ENCODE peak calls at places on chromosomes 13 and 19, in four cellular contexts. F, S, V and W are unnamed samples.

GRCh38 chr19:3178973-3179738 is 587 bp downstream of the S1PR4 start:
- DNase-seq in F (no peak), S (no peak), V (no peak), W (no peak)

GRCh38 chr19:40744554-40745401 is 5.5 kb downstream of the ACTMAP start:
- DNase-seq in F (peak; percentile 21), S (no peak), V (no peak), W (peak; percentile 51)

GRCh38 chr13:113814435-113814821 is 49.4 kb downstream of the GAS6 start:
- DNase-seq in F (no peak), S (no peak), V (no peak), W (no peak)

GRCh38 chr13:86684402-86684801 is 885.2 kb upstream of the SLITRK6 start:
- DNase-seq in F (no peak), V (no peak), S (no peak), W (no peak)

GRCh38 chr19:952680-953500 is 27.1 kb downstream of the ARID3A start:
- DNase-seq in S (no peak), F (peak; percentile 95), V (no peak), W (no peak)

GRCh38 chr13:50884270-50884669 is 25.3 kb upstream of the RNASEH2B start:
- DNase-seq in S (no peak), V (no peak), F (no peak), W (no peak)

GRCh38 chr19:24166055-24166454 is 79.1 kb downstream of the ZNF254 start:
- DNase-seq in V (no peak), S (no peak), F (no peak), W (no peak)

GRCh38 chr13:45063261-45063870 is 56.9 kb upstream of the GTF2F2 start:
- DNase-seq in S (no peak), F (no peak), V (no peak), W (no peak)

GRCh38 chr13:18628428-18628827 is 553.2 kb downstream of the TUBA3C start:
- DNase-seq in F (no peak), S (no peak), V (no peak), W (peak; percentile 31)

GRCh38 chr13:28474491-28475134 is 20.3 kb downstream of the FLT1 start:
- DNase-seq in S (no peak), V (no peak), F (no peak), W (no peak)

GRCh38 chr13:34757441-34757840 is 184.6 kb upstream of the NBEA start:
- DNase-seq in S (no peak), F (no peak), V (no peak), W (no peak)

GRCh38 chr13:38804536-38804935 is 117.7 kb downstream of the FREM2 start:
- DNase-seq in V (no peak), S (no peak), F (no peak), W (no peak)

GRCh38 chr13:36875955-36876354 is 44.1 kb downstream of the SMAD9 start:
- DNase-seq in S (no peak), V (no peak), F (no peak), W (peak; percentile 41)

GRCh38 chr13:68715651-68716050 is 1392.0 kb upstream of the ATXN8OS start:
- DNase-seq in F (no peak), S (no peak), V (no peak), W (peak; percentile 2)

GRCh38 chr13:113238542-113238941 is 29.1 kb downstream of the CUL4A start:
- DNase-seq in S (no peak), V (no peak), F (no peak), W (no peak)

GRCh38 chr19:50861496-50862286 is 7.0 kb downstream of the KLK3 start:
- DNase-seq in V (no peak), F (no peak), S (no peak), W (no peak)

DNA sequence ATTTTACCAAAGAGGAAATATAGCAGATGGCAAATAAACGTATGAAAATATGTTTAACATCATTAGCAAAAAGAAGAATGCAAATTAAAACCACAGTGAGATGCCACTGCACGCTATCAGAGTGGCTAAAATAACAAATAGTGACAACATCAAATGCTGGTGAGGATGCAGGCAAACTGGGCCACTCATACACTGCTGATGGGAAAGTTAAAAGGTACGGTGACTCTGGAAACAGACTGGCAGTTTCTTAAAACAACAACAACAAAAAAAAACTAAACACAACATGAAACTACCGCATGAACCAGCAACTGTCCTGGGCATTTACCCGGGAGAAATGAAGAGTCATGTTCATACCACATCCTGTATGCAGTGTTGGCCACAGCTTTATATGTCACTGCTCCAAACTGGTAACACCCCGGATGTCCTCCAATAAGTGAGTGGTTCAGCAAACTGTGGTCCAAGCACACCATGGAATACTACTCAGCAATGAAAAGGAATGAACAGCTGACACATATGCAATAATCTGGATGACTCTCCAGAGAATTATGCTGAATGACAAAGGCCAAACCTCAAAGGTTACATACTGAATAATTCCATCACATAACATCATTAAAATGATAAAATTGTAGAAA is 22.3 kb downstream of the EPS15L1 start:
- DNase-seq in F (no peak), V (peak; percentile 95), S (no peak), W (no peak)
- TF ChIP-seq PBX3 in F (no peak), V (no peak), S (no peak), W (no peak)

GRCh38 chr13:20840590-20840989 is 62.0 kb downstream of the XPO4 start:
- DNase-seq in F (no peak), S (no peak), V (no peak), W (no peak)
- TF ChIP-seq PBX3 in F (no peak), S (no peak), V (no peak), W (no peak)

GRCh38 chr19:18366027-18366435 is 19.9 kb upstream of the GDF15 start:
- DNase-seq in V (no peak), S (no peak), F (no peak), W (no peak)

GRCh38 chr19:18363787-18364186 is 22.2 kb upstream of the GDF15 start:
- DNase-seq in S (no peak), V (no peak), F (no peak), W (no peak)

GRCh38 chr19:18361646-18362045 is 21.2 kb downstream of the PGPEP1 start:
- DNase-seq in F (no peak), V (no peak), S (no peak), W (no peak)

GRCh38 chr19:18362934-18363542 is 22.6 kb downstream of the PGPEP1 start:
- DNase-seq in F (peak; percentile 54), S (peak; percentile 45), V (no peak), W (no peak)

DNA sequence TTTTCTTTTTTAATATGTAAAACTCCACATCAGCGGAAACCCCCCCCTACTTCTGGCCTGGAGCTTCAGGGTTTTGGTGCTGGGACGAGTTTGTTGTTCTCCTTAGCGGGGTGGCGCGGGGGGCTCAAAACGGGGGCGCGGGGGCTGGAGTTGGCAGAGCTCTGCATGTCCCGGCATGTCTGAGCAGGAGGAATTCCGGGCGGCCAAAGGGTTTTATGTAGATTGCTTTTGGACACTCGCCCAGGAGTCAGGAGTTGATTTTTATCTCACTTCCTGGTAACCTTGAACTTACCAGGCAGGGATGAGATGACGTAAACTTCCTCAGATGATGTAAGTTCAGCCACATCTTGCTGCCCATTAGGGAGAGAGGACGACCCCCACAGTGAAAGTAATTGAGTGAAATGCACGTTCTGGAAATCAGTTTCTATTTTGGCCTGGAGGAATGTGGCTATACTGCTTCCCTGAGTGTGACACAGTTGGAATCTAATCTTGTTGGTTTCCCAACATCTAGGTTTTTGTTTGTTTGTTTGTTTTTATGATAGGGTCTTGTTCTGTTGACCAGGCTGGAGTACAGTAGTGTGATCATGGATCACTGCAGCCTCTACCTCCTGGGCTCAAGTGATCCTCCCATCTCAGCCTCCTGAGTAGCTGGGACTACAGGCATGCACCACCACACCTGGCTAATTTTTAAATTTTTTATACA is 21.0 kb upstream of the GDF15 start:
- DNase-seq in V (no peak), S (peak; percentile 98), F (peak; percentile 97), W (peak; percentile 86)
- TF ChIP-seq PBX3 in V (no peak), S (peak; percentile 12), F (no peak), W (peak; percentile 50)

DNA sequence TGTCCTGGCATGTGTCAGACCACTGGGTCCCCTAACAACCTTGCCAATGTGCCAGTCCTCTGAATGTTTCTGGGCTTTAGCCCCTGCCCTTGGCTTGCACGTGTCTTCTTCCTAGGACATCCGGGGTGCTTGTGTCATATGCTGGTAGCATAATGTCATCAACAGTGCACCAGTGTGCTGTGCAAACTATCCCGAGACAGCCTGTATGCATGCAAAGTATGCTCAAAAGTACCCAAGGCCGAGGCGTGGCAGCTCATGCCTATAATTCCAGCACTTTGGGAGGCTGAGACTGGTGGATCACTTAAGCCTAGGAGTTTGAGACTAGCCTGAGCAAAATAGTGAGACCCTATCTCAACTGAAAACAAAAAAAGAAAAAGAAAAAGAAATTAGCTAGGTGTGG is 20.8 kb upstream of the C19orf12 start:
- DNase-seq in S (peak; percentile 31), F (no peak), V (no peak), W (no peak)
- TF ChIP-seq PBX3 in S (no peak), F (no peak), V (no peak), W (no peak)

DNA sequence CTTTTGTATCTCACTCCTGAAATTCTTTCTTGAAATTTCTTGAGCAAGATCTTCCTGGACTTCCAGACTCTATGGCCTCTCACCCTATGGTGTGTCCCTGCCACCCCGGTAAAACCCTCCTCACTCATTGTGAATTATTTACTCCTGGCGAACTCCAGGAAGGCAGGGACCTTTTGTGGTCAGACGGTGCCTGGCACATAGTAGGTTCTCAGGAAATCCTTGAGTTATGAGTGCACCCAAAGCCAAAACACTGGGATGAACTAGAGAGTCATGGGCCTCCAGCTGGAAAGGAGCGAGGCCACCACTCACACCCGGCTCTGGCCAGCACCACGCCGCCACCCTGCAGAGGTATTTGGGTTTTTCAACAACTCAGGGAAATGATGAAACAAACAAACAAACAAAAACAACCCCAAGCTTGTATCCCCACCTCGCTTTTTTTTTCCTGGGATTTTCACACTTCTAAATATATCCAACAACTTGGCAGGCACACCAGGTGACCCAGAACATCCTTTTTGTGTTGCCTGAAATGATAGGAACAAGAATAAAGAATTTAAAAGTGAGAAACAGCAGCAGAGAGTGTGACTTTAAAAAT is 11.2 kb downstream of the HPN start:
- DNase-seq in F (no peak), V (no peak), S (peak; percentile 71), W (no peak)
- TF ChIP-seq PBX3 in F (no peak), V (no peak), S (no peak), W (no peak)

DNA sequence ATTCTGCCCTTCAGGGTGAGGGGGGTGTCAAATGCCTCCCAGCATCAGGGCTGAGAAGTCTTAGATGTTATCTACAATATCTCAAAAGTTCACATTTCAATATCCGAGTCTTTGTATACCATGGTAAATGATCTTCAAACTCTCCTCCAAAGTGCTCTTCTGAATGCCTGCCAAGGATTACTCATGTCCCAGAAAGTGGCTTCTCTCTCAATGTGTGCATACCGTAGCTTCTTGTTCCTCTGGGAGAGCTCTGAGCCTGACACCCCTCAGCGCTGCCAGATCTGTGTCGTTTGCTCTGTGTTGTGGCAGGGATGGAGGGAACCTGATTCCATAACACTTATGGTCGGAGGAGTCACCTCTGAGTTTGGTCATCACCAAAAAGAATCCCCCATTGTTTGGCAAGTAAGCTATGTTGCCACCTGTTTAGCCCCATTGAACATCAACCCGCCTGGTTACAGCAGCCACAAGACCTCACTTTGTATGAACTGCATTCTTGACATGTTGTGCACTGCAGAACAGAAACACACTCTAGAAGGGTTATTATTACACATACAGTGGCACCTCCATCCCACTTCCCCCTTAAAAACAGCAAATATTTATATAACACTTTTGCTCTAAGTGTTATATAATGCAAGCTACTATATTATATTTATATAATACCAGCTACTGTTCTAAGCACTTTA is 163.1 kb upstream of the MIR17HG start:
- DNase-seq in S (no peak), F (no peak), V (no peak), W (no peak)
- TF ChIP-seq PBX3 in S (no peak), F (no peak), V (no peak), W (peak; percentile 73)

GRCh38 chr13:47158583-47158982 is 261.7 kb upstream of the HTR2A start:
- DNase-seq in F (no peak), V (no peak), S (no peak), W (peak; percentile 53)
- TF ChIP-seq PBX3 in F (no peak), V (no peak), S (no peak), W (no peak)

GRCh38 chr19:47713046-47714021 is at the start of gene EHD2:
- DNase-seq in F (no peak), S (peak; percentile 84), V (no peak), W (peak; percentile 88)
- TF ChIP-seq PBX3 in F (no peak), S (no peak), V (no peak), W (no peak)